ENCODE peak calls at places on chromosomes 7 and 10, in nine cellular contexts. One of them, this sample, is unnamed.
A peak's percentile ranks its signal among the peaks of the same experiment; 100 is the strongest.

GRCh38 chr10:9331583-9332008 is 1277.1 kb downstream of the GATA3 start:
- DNase-seq in ACHN: peak; percentile 36
- DNase-seq in mucosa of gallbladder: no peak
- DNase-seq in stimulated activated CD8-positive, alpha-beta memory T cell treated with anti-CD3 and anti-CD28 coated beads, Interleukin-2, amount 100 ng/mL, for 1 hour: no peak
- DNase-seq in hypothalamus: no peak
- DNase-seq in NCI-H1105: no peak
- DNase-seq in occipital lobe: no peak
- DNase-seq in AG08395: peak; percentile 68
- DNase-seq in SK-N-DZ: peak; percentile 62
- DNase-seq in this sample: no peak

GRCh38 chr7:107972075-107972482 is 30.9 kb downstream of the LAMB1 start:
- DNase-seq in NCI-H1105: no peak
- DNase-seq in hypothalamus: no peak
- DNase-seq in SK-N-DZ: no peak
- DNase-seq in mucosa of gallbladder: peak; percentile 46
- DNase-seq in stimulated activated CD8-positive, alpha-beta memory T cell treated with anti-CD3 and anti-CD28 coated beads, Interleukin-2, amount 100 ng/mL, for 1 hour: no peak
- DNase-seq in ACHN: no peak
- DNase-seq in AG08395: peak; percentile 59
- DNase-seq in occipital lobe: no peak
- DNase-seq in this sample: no peak

GRCh38 chr7:150450491-150450992 is at the start of gene GIMAP8:
- DNase-seq in ACHN: no peak
- DNase-seq in hypothalamus: no peak
- DNase-seq in AG08395: no peak
- DNase-seq in stimulated activated CD8-positive, alpha-beta memory T cell treated with anti-CD3 and anti-CD28 coated beads, Interleukin-2, amount 100 ng/mL, for 1 hour: no peak
- DNase-seq in occipital lobe: no peak
- DNase-seq in NCI-H1105: no peak
- DNase-seq in mucosa of gallbladder: peak; percentile 45
- DNase-seq in SK-N-DZ: no peak
- DNase-seq in this sample: no peak

GRCh38 chr10:49700997-49701396 is 21.5 kb downstream of the C10orf53 start:
- DNase-seq in stimulated activated CD8-positive, alpha-beta memory T cell treated with anti-CD3 and anti-CD28 coated beads, Interleukin-2, amount 100 ng/mL, for 1 hour: no peak
- DNase-seq in mucosa of gallbladder: no peak
- DNase-seq in SK-N-DZ: peak; percentile 79
- DNase-seq in NCI-H1105: peak; percentile 19
- DNase-seq in AG08395: no peak
- DNase-seq in occipital lobe: no peak
- DNase-seq in hypothalamus: no peak
- DNase-seq in ACHN: peak; percentile 19
- DNase-seq in this sample: no peak

GRCh38 chr10:13102002-13102794 is 2.2 kb downstream of the OPTN start:
- DNase-seq in stimulated activated CD8-positive, alpha-beta memory T cell treated with anti-CD3 and anti-CD28 coated beads, Interleukin-2, amount 100 ng/mL, for 1 hour: no peak
- DNase-seq in SK-N-DZ: no peak
- DNase-seq in ACHN: no peak
- DNase-seq in mucosa of gallbladder: no peak
- DNase-seq in hypothalamus: no peak
- DNase-seq in AG08395: no peak
- DNase-seq in occipital lobe: no peak
- DNase-seq in NCI-H1105: no peak
- DNase-seq in this sample: no peak

GRCh38 chr10:83917519-83918506 is 221.5 kb upstream of the GHITM start:
- DNase-seq in stimulated activated CD8-positive, alpha-beta memory T cell treated with anti-CD3 and anti-CD28 coated beads, Interleukin-2, amount 100 ng/mL, for 1 hour: no peak
- DNase-seq in ACHN: no peak
- DNase-seq in occipital lobe: no peak
- DNase-seq in hypothalamus: no peak
- DNase-seq in NCI-H1105: no peak
- DNase-seq in SK-N-DZ: peak; percentile 77
- DNase-seq in mucosa of gallbladder: peak; percentile 19
- DNase-seq in AG08395: no peak
- DNase-seq in this sample: no peak

GRCh38 chr7:116500071-116500853 is 724 bp downstream of the CAV2 start:
- DNase-seq in NCI-H1105: no peak
- DNase-seq in stimulated activated CD8-positive, alpha-beta memory T cell treated with anti-CD3 and anti-CD28 coated beads, Interleukin-2, amount 100 ng/mL, for 1 hour: no peak
- DNase-seq in ACHN: peak; percentile 69
- DNase-seq in SK-N-DZ: no peak
- DNase-seq in mucosa of gallbladder: peak; percentile 20
- DNase-seq in occipital lobe: no peak
- DNase-seq in AG08395: peak; percentile 41
- DNase-seq in hypothalamus: no peak
- DNase-seq in this sample: no peak

GRCh38 chr7:44378744-44379143 is 53.4 kb upstream of the CAMK2B start:
- DNase-seq in SK-N-DZ: no peak
- DNase-seq in mucosa of gallbladder: no peak
- DNase-seq in ACHN: peak; percentile 23
- DNase-seq in occipital lobe: no peak
- DNase-seq in hypothalamus: no peak
- DNase-seq in AG08395: peak; percentile 68
- DNase-seq in stimulated activated CD8-positive, alpha-beta memory T cell treated with anti-CD3 and anti-CD28 coated beads, Interleukin-2, amount 100 ng/mL, for 1 hour: no peak
- DNase-seq in NCI-H1105: no peak
- DNase-seq in this sample: no peak

GRCh38 chr7:139358541-139359365 is 941 bp upstream of the LUC7L2 start:
- DNase-seq in SK-N-DZ: peak; percentile 31
- DNase-seq in stimulated activated CD8-positive, alpha-beta memory T cell treated with anti-CD3 and anti-CD28 coated beads, Interleukin-2, amount 100 ng/mL, for 1 hour: no peak
- DNase-seq in NCI-H1105: peak; percentile 58
- DNase-seq in AG08395: no peak
- DNase-seq in occipital lobe: no peak
- DNase-seq in mucosa of gallbladder: no peak
- DNase-seq in ACHN: peak; percentile 87
- DNase-seq in hypothalamus: no peak
- DNase-seq in this sample: no peak

GRCh38 chr10:5619366-5620211 is 46.8 kb downstream of the ASB13 start:
- DNase-seq in occipital lobe: no peak
- DNase-seq in ACHN: no peak
- DNase-seq in NCI-H1105: no peak
- DNase-seq in hypothalamus: no peak
- DNase-seq in stimulated activated CD8-positive, alpha-beta memory T cell treated with anti-CD3 and anti-CD28 coated beads, Interleukin-2, amount 100 ng/mL, for 1 hour: no peak
- DNase-seq in mucosa of gallbladder: no peak
- DNase-seq in AG08395: no peak
- DNase-seq in SK-N-DZ: no peak
- DNase-seq in this sample: peak; percentile 15

GRCh38 chr7:45268013-45268412 is 110.4 kb downstream of the RAMP3 start:
- DNase-seq in AG08395: no peak
- DNase-seq in stimulated activated CD8-positive, alpha-beta memory T cell treated with anti-CD3 and anti-CD28 coated beads, Interleukin-2, amount 100 ng/mL, for 1 hour: no peak
- DNase-seq in NCI-H1105: peak; percentile 73
- DNase-seq in occipital lobe: no peak
- DNase-seq in ACHN: no peak
- DNase-seq in hypothalamus: no peak
- DNase-seq in mucosa of gallbladder: no peak
- DNase-seq in SK-N-DZ: no peak
- DNase-seq in this sample: no peak

GRCh38 chr7:102916426-102916825 is 3.6 kb downstream of the LRRC17 start:
- DNase-seq in stimulated activated CD8-positive, alpha-beta memory T cell treated with anti-CD3 and anti-CD28 coated beads, Interleukin-2, amount 100 ng/mL, for 1 hour: no peak
- DNase-seq in NCI-H1105: no peak
- DNase-seq in AG08395: peak; percentile 63
- DNase-seq in occipital lobe: no peak
- DNase-seq in SK-N-DZ: no peak
- DNase-seq in ACHN: peak; percentile 14
- DNase-seq in mucosa of gallbladder: no peak
- DNase-seq in hypothalamus: no peak
- DNase-seq in this sample: no peak

GRCh38 chr10:101038486-101038885 is 7.5 kb downstream of the SFXN3 start:
- DNase-seq in mucosa of gallbladder: no peak
- DNase-seq in NCI-H1105: no peak
- DNase-seq in AG08395: no peak
- DNase-seq in ACHN: no peak
- DNase-seq in occipital lobe: no peak
- DNase-seq in SK-N-DZ: peak; percentile 5
- DNase-seq in stimulated activated CD8-positive, alpha-beta memory T cell treated with anti-CD3 and anti-CD28 coated beads, Interleukin-2, amount 100 ng/mL, for 1 hour: no peak
- DNase-seq in hypothalamus: no peak
- DNase-seq in this sample: no peak

This sample was measured in thoracic aorta.